ENCODE peak calls at places on chromosome 13, in four cellular contexts. Z, T, B and G are unnamed samples.

GRCh38 chr13:107099661-107100060 is 531.7 kb upstream of the ARGLU1 start:
- DNase-seq in Z (no peak), T (peak), B (no peak), G (peak)

GRCh38 chr13:75219479-75220237 is 262.3 kb downstream of the TBC1D4 start:
- DNase-seq in Z (peak), T (peak), B (peak), G (peak)

GRCh38 chr13:97231832-97232201 is 9.7 kb downstream of the MBNL2 start:
- DNase-seq in Z (no peak), T (no peak), B (no peak), G (no peak)

GRCh38 chr13:30618186-30618937 is 642 bp downstream of the USPL1 start:
- DNase-seq in Z (no peak), T (no peak), B (no peak), G (no peak)

GRCh38 chr13:44726214-44726613 is 150.1 kb upstream of the TSC22D1 start:
- DNase-seq in Z (no peak), T (peak), B (no peak), G (peak)

GRCh38 chr13:100014621-100015020 is 33.0 kb downstream of the ZIC2 start:
- DNase-seq in Z (no peak), T (no peak), B (no peak), G (no peak)

GRCh38 chr13:46687810-46688209 is 109.2 kb downstream of the ESD start:
- DNase-seq in Z (no peak), T (peak), B (no peak), G (peak)

GRCh38 chr13:102197193-102197592 is 204.7 kb downstream of the FGF14 start:
- DNase-seq in Z (no peak), T (no peak), B (no peak), G (peak)